ENCODE peak calls at places on chromosomes 6 and 20, in seven cellular contexts. P is A549, T is left ventricle myocardium inferior, I is psoas muscle, O is tibial artery, U is body of pancreas, H is Panc1. F is an unnamed sample.

GRCh38 chr6:33112148-33112547 is 36.4 kb downstream of the HLA-DPB1 start:
- DNase-seq in I (no peak), O (no peak), T (no peak), H (no peak), P (no peak), U (no peak), F (no peak)

GRCh38 chr20:34362502-34363061 is 491 bp upstream of the ITCH start:
- DNase-seq in O (no peak), P (no peak), U (no peak), T (no peak), H (no peak), I (no peak), F (no peak)

GRCh38 chr20:3818155-3819151 is 1.9 kb upstream of the AP5S1 start:
- DNase-seq in P (peak; percentile 89), O (peak; percentile 67), H (peak; percentile 57), T (peak; percentile 61), U (peak; percentile 98), I (peak; percentile 80), F (peak; percentile 74)

GRCh38 chr6:95216560-95216959 is 360.8 kb upstream of the MANEA start:
- DNase-seq in U (no peak), P (no peak), T (no peak), O (no peak), H (no peak), I (no peak), F (no peak)

GRCh38 chr6:43477235-43478007 is at the start of gene TJAP1:
- DNase-seq in U (peak; percentile 95), O (peak; percentile 91), P (peak; percentile 69), H (no peak), I (peak; percentile 94), T (peak; percentile 94), F (peak; percentile 95)

GRCh38 chr6:37628611-37629320 is 68.9 kb downstream of the MDGA1 start:
- DNase-seq in H (no peak), I (no peak), T (no peak), O (no peak), U (no peak), P (no peak), F (no peak)

GRCh38 chr6:4351857-4352669 is 216.7 kb upstream of the ECI2 start:
- DNase-seq in H (peak; percentile 63), O (peak; percentile 58), P (peak; percentile 64), U (peak; percentile 38), T (peak; percentile 74), I (peak; percentile 91), F (peak; percentile 89)

GRCh38 chr20:46260480-46260879 is 47.8 kb downstream of the CDH22 start:
- DNase-seq in O (no peak), U (no peak), T (peak; percentile 48), H (no peak), P (no peak), I (peak; percentile 91), F (no peak)

GRCh38 chr6:10230533-10230932 is 184.3 kb downstream of the TFAP2A start:
- DNase-seq in P (no peak), H (no peak), I (no peak), O (no peak), T (no peak), U (no peak), F (no peak)

GRCh38 chr6:132763269-132763668 is 5.6 kb upstream of the VNN2 start:
- DNase-seq in T (no peak), H (no peak), O (no peak), I (no peak), P (no peak), U (no peak), F (no peak)

GRCh38 chr6:141667580-141668309 is 465.0 kb upstream of the GJE1 start:
- DNase-seq in I (no peak), H (no peak), T (no peak), U (no peak), O (no peak), P (no peak), F (no peak)

GRCh38 chr20:41344477-41344876 is 3.9 kb downstream of the LPIN3 start:
- DNase-seq in T (no peak), H (no peak), O (no peak), I (no peak), P (no peak), U (no peak), F (peak; percentile 59)

GRCh38 chr20:15643713-15644112 is 929.5 kb downstream of the KIF16B start:
- DNase-seq in I (no peak), H (no peak), T (no peak), P (peak; percentile 16), U (no peak), O (no peak), F (no peak)

GRCh38 chr20:2986466-2986865 is 57.0 kb upstream of the GNRH2 start:
- DNase-seq in H (no peak), I (no peak), T (no peak), P (no peak), O (no peak), U (no peak), F (no peak)

GRCh38 chr6:1524040-1524480 is 85.7 kb upstream of the FOXC1 start:
- DNase-seq in P (peak; percentile 32), I (peak; percentile 86), U (peak; percentile 63), T (peak; percentile 77), O (peak; percentile 49), H (no peak), F (peak; percentile 85)

GRCh38 chr6:84575264-84575663 is 189.1 kb downstream of the TBX18 start:
- DNase-seq in T (no peak), P (no peak), U (no peak), H (no peak), O (no peak), I (no peak), F (no peak)

GRCh38 chr6:84362180-84362821 is 134.9 kb upstream of the CEP162 start:
- DNase-seq in H (no peak), O (no peak), I (no peak), T (no peak), P (no peak), U (no peak), F (no peak)

GRCh38 chr6:22964334-22964733 is 395.0 kb downstream of the HDGFL1 start:
- DNase-seq in I (no peak), U (no peak), T (no peak), O (no peak), P (no peak), H (no peak), F (no peak)

GRCh38 chr6:6218246-6219085 is 102.0 kb downstream of the F13A1 start:
- DNase-seq in T (no peak), O (no peak), U (no peak), I (peak; percentile 39), P (peak; percentile 6), H (no peak), F (no peak)

GRCh38 chr6:159036673-159037072 is 8.1 kb downstream of the TAGAP start:
- DNase-seq in O (no peak), P (no peak), U (no peak), T (no peak), H (no peak), I (no peak), F (no peak)

GRCh38 chr20:55251170-55251569 is 754.1 kb downstream of the CBLN4 start:
- DNase-seq in O (no peak), H (no peak), T (no peak), U (no peak), P (no peak), I (no peak), F (no peak)

GRCh38 chr6:30282522-30282921 is 44.2 kb upstream of the TRIM39 start:
- DNase-seq in P (no peak), U (no peak), O (no peak), H (no peak), T (no peak), I (no peak), F (no peak)
- H3K9me3 ChIP-seq in P (peaks cover 78% of the 10 kb centered on the region), U (no peaks in the 10 kb centered on the region), O (peaks cover 67% of the 10 kb centered on the region), H (peaks cover 45% of the 10 kb centered on the region), T (peaks cover 100% of the 10 kb centered on the region), I (peaks cover 84% of the 10 kb centered on the region), F (peaks cover 15% of the 10 kb centered on the region)

GRCh38 chr6:90097357-90097756 is 199.3 kb downstream of the BACH2 start:
- DNase-seq in O (no peak), H (no peak), U (no peak), T (no peak), P (no peak), I (no peak), F (no peak)
- H3K27ac ChIP-seq in O (peak overlapping the region; percentile 44), H (no peak overlapping the region), U (no peak overlapping the region), T (peak overlapping the region; percentile 77), P (no peak overlapping the region), I (peak overlapping the region; percentile 86), F (peak overlapping the region; percentile 86)

GRCh38 chr6:169455470-169455869 is 201.8 kb upstream of the THBS2 start:
- DNase-seq in P (no peak), H (no peak), O (no peak), U (no peak), I (no peak), T (no peak), F (no peak)

GRCh38 chr6:169456840-169457239 is 203.2 kb upstream of the THBS2 start:
- DNase-seq in T (no peak), U (no peak), H (no peak), I (no peak), P (no peak), O (no peak), F (no peak)

GRCh38 chr6:169454204-169454871 is 200.7 kb upstream of the THBS2 start:
- DNase-seq in U (peak; percentile 25), T (no peak), O (peak; percentile 62), P (no peak), H (no peak), I (peak; percentile 62), F (no peak)

GRCh38 chr6:169454872-169455204 is 201.2 kb upstream of the THBS2 start:
- DNase-seq in U (no peak), I (no peak), P (no peak), T (no peak), O (no peak), H (no peak), F (no peak)

DNA sequence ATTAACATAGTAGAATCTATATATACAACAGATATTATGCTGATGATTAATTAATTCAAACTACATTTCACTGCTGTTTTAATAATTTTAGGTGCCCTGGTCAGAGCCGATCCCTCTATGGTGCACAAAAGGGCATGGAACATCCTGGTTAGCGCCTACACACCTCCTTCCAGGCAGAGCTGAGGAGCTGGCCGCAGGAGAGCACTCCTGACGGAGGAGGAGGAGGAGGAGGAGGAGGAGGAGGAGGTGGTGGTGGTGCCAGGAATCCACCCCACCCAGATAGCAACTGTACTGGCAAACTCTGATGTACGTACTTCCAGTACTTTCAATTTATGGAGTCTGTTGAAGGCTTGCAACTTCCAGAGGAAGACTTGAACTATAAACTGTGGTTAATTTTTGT is 204.1 kb upstream of the THBS2 start:
- DNase-seq in I (no peak), O (no peak), H (no peak), P (no peak), T (no peak), U (no peak), F (no peak)
- H3K4me1 ChIP-seq in I (no peaks in the 10 kb centered on the region), O (no peaks in the 10 kb centered on the region), H (peaks cover 2% of the 10 kb centered on the region), P (no peaks in the 10 kb centered on the region), T (no peaks in the 10 kb centered on the region), U (no peaks in the 10 kb centered on the region), F (no peaks in the 10 kb centered on the region)

DNA sequence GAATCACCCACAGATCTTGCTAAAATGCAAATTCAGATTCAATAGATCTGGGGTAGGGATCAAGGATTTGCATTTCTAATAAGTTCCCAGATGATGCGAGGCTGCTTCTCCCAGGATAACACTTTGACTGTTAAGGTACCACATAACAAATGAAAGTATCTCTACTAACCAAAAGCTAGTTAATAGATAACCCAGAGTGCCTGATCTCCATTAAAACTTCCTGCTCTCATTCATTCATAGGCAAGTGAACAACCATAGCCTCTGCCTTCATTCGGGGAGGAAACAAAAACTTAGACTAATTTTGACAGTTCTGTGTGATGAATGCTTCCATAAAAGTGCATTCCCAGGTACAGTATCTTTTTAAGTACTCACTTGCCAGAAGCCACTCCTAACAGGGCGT is 265.6 kb upstream of the BTBD3 start:
- DNase-seq in O (no peak), H (no peak), U (no peak), T (no peak), I (no peak), P (no peak), F (no peak)
- H3K9me3 ChIP-seq in O (no peaks in the 10 kb centered on the region), H (no peaks in the 10 kb centered on the region), U (no peaks in the 10 kb centered on the region), T (no peaks in the 10 kb centered on the region), I (no peaks in the 10 kb centered on the region), P (no peaks in the 10 kb centered on the region), F (peaks cover 2% of the 10 kb centered on the region)